ENCODE peak calls at places on chromosomes 16 and 17, in eight cellular contexts. Y is Peyer's patch, D is thoracic aorta, U is DND-41, R is upper lobe of right lung, M is heart right ventricle, Z is A549, C is heart left ventricle. E is an unnamed sample. For H3K9me3, the result is how much of the 10 kb centered on the place peaks cover.

GRCh38 chr17:34716291-34716690 is 136.9 kb downstream of the TMEM132E start:
- DNase-seq in M (no peak), R (no peak), C (no peak), U (no peak), Z (no peak), D (no peak), Y (no peak), E (no peak)

GRCh38 chr16:9109255-9109654 is 17.8 kb downstream of the HAPSTR1 start:
- DNase-seq in U (no peak), C (no peak), M (no peak), Z (no peak), R (no peak), Y (no peak), D (no peak), E (no peak)

GRCh38 chr16:2468142-2468724 is 2.9 kb upstream of the NTN3 start:
- DNase-seq in Z (no peak), Y (no peak), C (no peak), R (no peak), M (no peak), D (no peak), U (no peak), E (no peak)

GRCh38 chr17:61517843-61518606 is 65.8 kb downstream of the TBX4 start:
- DNase-seq in Z (no peak), Y (no peak), U (no peak), R (no peak), C (no peak), M (no peak), D (no peak), E (no peak)

GRCh38 chr17:44688675-44689491 is 693 bp downstream of the CCDC43 start:
- DNase-seq in U (no peak), C (no peak), D (no peak), R (no peak), Z (no peak), M (no peak), Y (no peak), E (no peak)

GRCh38 chr17:79237448-79238053 is 162.9 kb downstream of the ENGASE start:
- DNase-seq in D (no peak), Y (no peak), C (no peak), U (no peak), R (no peak), M (no peak), Z (no peak), E (no peak)

GRCh38 chr17:22278302-22279275 is 586.3 kb downstream of the KCNJ18 start:
- DNase-seq in C (no peak), M (no peak), U (no peak), Y (no peak), D (no peak), R (peak), Z (no peak), E (no peak)

GRCh38 chr16:15639061-15639568 is 3.8 kb downstream of the MARF1 start:
- DNase-seq in M (no peak), Y (peak), Z (no peak), C (no peak), U (no peak), D (no peak), R (no peak), E (no peak)

GRCh38 chr16:10529895-10530669 is 50.3 kb downstream of the EMP2 start:
- DNase-seq in C (no peak), M (no peak), U (no peak), Y (no peak), R (no peak), Z (no peak), D (no peak), E (no peak)

GRCh38 chr17:42169351-42169750 is 11.6 kb downstream of the KCNH4 start:
- DNase-seq in U (no peak), R (no peak), M (no peak), Z (no peak), C (no peak), Y (no peak), D (no peak), E (no peak)

GRCh38 chr16:10883004-10883403 is 6.0 kb downstream of the CIITA start:
- DNase-seq in C (no peak), M (no peak), U (no peak), D (no peak), R (peak), Z (no peak), Y (no peak), E (no peak)

GRCh38 chr17:27540300-27541105 is 84.3 kb downstream of the KSR1 start:
- DNase-seq in U (no peak), C (peak), M (peak), Z (peak), D (peak), R (peak), Y (peak), E (no peak)

GRCh38 chr16:64092284-64092683 is 1029.6 kb downstream of the CDH11 start:
- DNase-seq in C (no peak), M (no peak), Z (peak), U (no peak), D (no peak), Y (no peak), R (no peak), E (no peak)

GRCh38 chr17:65660947-65661346 is 99.5 kb upstream of the AXIN2 start:
- DNase-seq in R (no peak), M (no peak), Z (peak), D (no peak), C (no peak), U (no peak), Y (no peak), E (no peak)

GRCh38 chr16:68259421-68259820 is 4.9 kb upstream of the SLC7A6 start:
- DNase-seq in C (peak), U (no peak), D (no peak), R (no peak), M (no peak), Z (no peak), Y (no peak), E (no peak)

GRCh38 chr17:5793899-5794298 is 209.6 kb upstream of the NLRP1 start:
- DNase-seq in C (no peak), M (no peak), D (no peak), R (no peak), Y (no peak), U (no peak), Z (no peak), E (no peak)

GRCh38 chr16:27491894-27492587 is 57.7 kb downstream of the GTF3C1 start:
- DNase-seq in Y (no peak), U (no peak), C (no peak), R (no peak), M (no peak), Z (no peak), D (no peak), E (no peak)

GRCh38 chr16:87956169-87956770 is 5.0 kb downstream of the BANP start:
- DNase-seq in R (no peak), Y (peak), M (peak), U (peak), C (peak), D (no peak), Z (no peak), E (peak)

GRCh38 chr16:8905795-8906591 is 23.8 kb downstream of the LITAFD start:
- DNase-seq in Y (no peak), M (no peak), C (no peak), R (no peak), U (no peak), D (no peak), Z (no peak), E (no peak)

GRCh38 chr16:2953706-2954105 is 10.4 kb upstream of the KREMEN2 start:
- DNase-seq in Y (peak), R (no peak), C (no peak), U (no peak), Z (no peak), M (no peak), D (no peak), E (no peak)

GRCh38 chr17:83195330-83196087 is 116.1 kb downstream of the METRNL start:
- DNase-seq in Y (peak), M (no peak), U (no peak), Z (no peak), C (peak), D (peak), R (peak), E (no peak)

GRCh38 chr17:8479431-8479947 is 43.8 kb downstream of the NDEL1 start:
- DNase-seq in M (peak), C (peak), U (no peak), Y (no peak), Z (no peak), R (peak), D (no peak), E (no peak)

GRCh38 chr16:931171-931570 is 39.6 kb downstream of the LMF1 start:
- DNase-seq in D (no peak), U (no peak), Z (no peak), M (no peak), R (no peak), C (peak), Y (no peak), E (no peak)

GRCh38 chr16:65068151-65068740 is 53.6 kb downstream of the CDH11 start:
- DNase-seq in M (no peak), Y (no peak), C (no peak), R (no peak), Z (no peak), D (no peak), U (no peak), E (no peak)

GRCh38 chr17:50440172-50440837 is 14.3 kb downstream of the ACSF2 start:
- DNase-seq in D (no peak), Y (no peak), R (peak), M (no peak), U (no peak), C (no peak), Z (no peak), E (no peak)

GRCh38 chr17:27475070-27475673 is 18.9 kb downstream of the KSR1 start:
- DNase-seq in Z (no peak), M (no peak), Y (no peak), C (no peak), R (peak), D (no peak), U (no peak), E (no peak)

GRCh38 chr17:39632153-39632941 is 4.6 kb upstream of the STARD3 start:
- DNase-seq in U (no peak), Z (no peak), D (no peak), M (no peak), R (peak), C (no peak), Y (no peak), E (no peak)

GRCh38 chr17:81086789-81087551 is 52.0 kb downstream of the BAIAP2 start:
- DNase-seq in R (no peak), C (no peak), M (no peak), D (no peak), Z (no peak), U (peak), Y (no peak), E (no peak)

GRCh38 chr16:14341324-14342225 is 270.5 kb downstream of the MRTFB start:
- DNase-seq in R (no peak), C (no peak), U (no peak), M (no peak), D (no peak), Z (no peak), Y (no peak), E (no peak)

GRCh38 chr17:75238684-75239191 is 22.7 kb downstream of the GGA3 start:
- DNase-seq in Z (peak), R (peak), C (peak), Y (peak), M (peak), D (no peak), U (peak), E (peak)

GRCh38 chr16:19879241-19879792 is 5.3 kb downstream of the GPRC5B start:
- DNase-seq in D (no peak), Y (no peak), M (peak), Z (peak), U (peak), C (peak), R (no peak), E (no peak)

GRCh38 chr17:28357901-28358197 is 522 bp upstream of the POLDIP2 start:
- DNase-seq in Z (no peak), R (no peak), C (no peak), D (no peak), Y (no peak), U (no peak), M (no peak), E (no peak)

GRCh38 chr17:35804658-35805192 is 4.6 kb upstream of the TAF15 start:
- DNase-seq in Z (peak), R (no peak), U (peak), D (no peak), Y (no peak), C (no peak), M (peak), E (peak)

GRCh38 chr16:21650517-21650916 is 1.9 kb downstream of the IGSF6 start:
- DNase-seq in Y (peak), M (no peak), D (no peak), C (no peak), Z (no peak), R (no peak), U (no peak), E (no peak)

GRCh38 chr16:12137344-12138094 is 161.0 kb downstream of the SNX29 start:
- DNase-seq in C (no peak), R (no peak), M (no peak), Y (no peak), D (no peak), Z (no peak), U (no peak), E (no peak)
- H3K9me3 ChIP-seq in C (under half), R (under half), M (under half), Y (under half), D (under half), Z (under half), U (under half), E (under half)

DNA sequence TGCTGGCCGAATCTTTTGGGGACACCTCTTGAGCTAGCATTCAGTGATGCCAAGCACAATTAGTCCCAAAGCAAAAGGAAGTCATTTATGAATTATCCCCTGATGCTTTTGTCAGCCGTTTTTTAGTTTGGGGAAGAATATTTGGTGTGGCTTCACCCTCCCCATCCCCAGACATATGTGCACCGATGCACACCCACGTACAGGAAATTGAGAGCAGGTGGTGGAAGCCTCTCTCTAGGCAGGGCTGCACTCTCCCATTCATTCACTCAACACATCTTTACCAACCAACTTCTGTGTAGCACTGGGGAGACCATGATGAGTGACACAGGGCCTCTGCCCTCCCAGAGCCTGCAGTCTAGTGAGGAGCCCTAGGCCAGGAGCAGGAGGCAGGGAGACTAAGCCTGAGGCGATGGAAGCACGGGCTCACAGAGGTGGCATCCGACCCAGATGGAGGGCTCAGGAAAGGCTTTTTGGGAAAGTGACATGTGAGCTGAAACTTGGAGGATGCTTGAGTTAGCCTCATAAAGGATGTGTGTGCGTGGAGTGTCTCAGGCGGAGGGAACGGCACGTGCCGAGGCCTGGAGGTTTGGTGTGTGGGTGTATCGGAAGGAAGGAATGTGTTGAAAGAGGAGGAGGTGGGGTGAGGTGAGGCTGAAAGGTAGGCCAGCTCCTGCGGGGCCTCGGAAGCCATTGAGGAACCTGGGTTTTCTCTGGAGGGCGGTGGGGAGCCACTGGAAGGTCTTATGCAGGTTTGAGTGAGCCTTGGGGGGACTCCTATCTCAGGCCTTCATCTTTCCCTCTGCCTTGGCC is 43.8 kb downstream of the PSME3IP1 start:
- DNase-seq in D (no peak), M (no peak), R (peak), U (peak), C (no peak), Y (peak), Z (no peak), E (peak)
- H3K4me3 ChIP-seq in D (no peak), M (no peak), R (no peak), U (no peak), C (no peak), Y (no peak), Z (no peak), E (no peak)

GRCh38 chr17:11302395-11302932 is 61.5 kb downstream of the SHISA6 start:
- DNase-seq in D (no peak), Y (no peak), M (no peak), Z (no peak), C (no peak), R (no peak), U (no peak), E (no peak)
- H3K9me3 ChIP-seq in D (under half), Y (under half), M (under half), Z (under half), C (under half), R (under half), U (under half), E (under half)

GRCh38 chr17:58341861-58342475 is 10.0 kb downstream of the SUPT4H1 start:
- DNase-seq in D (no peak), M (no peak), R (peak), Y (peak), Z (no peak), U (no peak), C (no peak), E (peak)

GRCh38 chr17:58343131-58343530 is 8.9 kb downstream of the SUPT4H1 start:
- DNase-seq in M (no peak), R (peak), D (no peak), Z (no peak), Y (no peak), U (no peak), C (no peak), E (no peak)

GRCh38 chr17:58344791-58345157 is 7.2 kb downstream of the SUPT4H1 start:
- DNase-seq in Y (peak), Z (no peak), M (no peak), U (peak), D (no peak), R (peak), C (no peak), E (peak)

GRCh38 chr17:58345500-58345899 is 6.5 kb downstream of the SUPT4H1 start:
- DNase-seq in R (peak), C (no peak), Z (no peak), M (no peak), U (no peak), D (no peak), Y (no peak), E (no peak)

DNA sequence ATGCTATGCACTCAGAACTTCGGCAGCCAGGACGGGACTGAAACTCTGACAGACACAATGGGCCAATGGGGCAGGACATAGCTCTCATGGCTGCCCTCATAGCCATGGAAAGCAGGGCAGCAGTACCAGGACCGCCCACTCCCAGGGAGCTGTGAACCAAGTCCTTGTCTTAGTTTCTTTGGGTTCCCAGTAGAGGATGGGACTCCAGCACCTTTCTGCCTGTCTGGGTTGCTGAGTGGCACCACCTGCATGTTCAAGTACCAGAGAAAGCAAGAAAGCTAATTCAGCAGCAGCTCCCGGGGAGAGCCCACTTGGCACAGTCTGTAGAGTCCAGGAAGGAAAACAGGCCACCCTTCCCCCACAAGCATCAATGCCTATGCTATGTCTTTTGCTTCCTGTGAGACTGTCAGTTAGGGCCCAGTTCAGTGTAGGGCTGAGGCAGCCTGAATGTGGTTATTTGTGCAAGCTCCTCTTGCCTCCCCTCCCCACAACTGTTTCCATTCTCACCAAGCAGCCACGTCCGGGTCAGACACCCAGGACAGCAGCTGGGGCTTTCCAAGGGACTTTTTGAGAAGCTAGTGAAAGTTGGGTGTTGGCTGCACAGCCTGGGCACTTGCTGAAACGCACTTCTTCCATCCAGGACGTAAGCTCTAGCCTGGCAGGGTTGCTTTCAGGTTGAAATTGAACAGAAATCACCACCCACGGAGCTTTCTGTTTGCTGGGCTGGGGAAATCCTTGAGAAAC is 7.8 kb downstream of the SUPT4H1 start:
- DNase-seq in C (no peak), U (peak), D (no peak), Z (no peak), Y (peak), M (no peak), R (peak), E (peak)
- H3K4me3 ChIP-seq in C (peak), U (peak), D (no peak), Z (no peak), Y (peak), M (no peak), R (no peak), E (peak)

E was measured in CD4-positive, alpha-beta memory T cell.